ENCODE peak calls at places on chromosomes 12 and 14, in nine cellular contexts. T is WTC11, K is HepG2, E is A549, C is K562, Q is GM12878, J is SK-N-SH, F is HCT116, S is H1. X is an unnamed sample.

GRCh38 chr12:112149596-112149995 is 24.2 kb downstream of the TRAFD1 start:
- DNase-seq in E (no peak), C (no peak), Q (peak), T (no peak), J (no peak), F (no peak), K (no peak), S (no peak), X (no peak)

GRCh38 chr12:133256321-133256720 is 20.6 kb upstream of the ANHX start:
- DNase-seq in E (no peak), T (no peak), S (no peak), F (no peak), C (no peak), J (no peak), Q (no peak), K (no peak), X (no peak)

GRCh38 chr12:171743-172705 is 41.9 kb downstream of the SLC6A12 start:
- DNase-seq in E (no peak), C (peak), T (no peak), K (no peak), Q (no peak), F (no peak), J (peak), S (no peak), X (no peak)

GRCh38 chr12:121494093-121494787 is 86.6 kb downstream of the KDM2B start:
- DNase-seq in T (peak), S (peak), K (no peak), Q (no peak), C (peak), E (peak), J (peak), F (peak), X (peak)

GRCh38 chr14:22854963-22855724 is 16.4 kb upstream of the LRP10 start:
- DNase-seq in F (no peak), C (no peak), E (no peak), J (no peak), Q (no peak), S (no peak), T (no peak), K (peak), X (no peak)

GRCh38 chr14:58368951-58369350 is 26.8 kb upstream of the TOMM20L start:
- DNase-seq in Q (no peak), C (no peak), K (no peak), T (no peak), F (no peak), E (no peak), J (no peak), S (no peak), X (peak)

GRCh38 chr14:55772521-55772920 is 192.5 kb downstream of the KTN1 start:
- DNase-seq in E (no peak), J (no peak), F (no peak), S (no peak), T (no peak), Q (no peak), C (no peak), K (no peak), X (no peak)

GRCh38 chr14:92121670-92122350 is at the start of the genes CPSF2 and NDUFB1:
- DNase-seq in S (peak), K (peak), F (peak), C (peak), J (peak), Q (peak), T (peak), E (peak), X (peak)

GRCh38 chr12:41795910-41796309 is 348.8 kb downstream of the GXYLT1 start:
- DNase-seq in F (peak), K (no peak), J (peak), S (peak), Q (no peak), E (no peak), C (no peak), T (peak), X (peak)

GRCh38 chr14:70662080-70662479 is 20.4 kb downstream of the TTC9 start:
- DNase-seq in S (no peak), T (no peak), K (no peak), C (no peak), F (no peak), E (no peak), Q (no peak), J (no peak), X (no peak)

GRCh38 chr12:53327435-53328042 is 6.1 kb upstream of the AAAS start:
- DNase-seq in C (peak), T (no peak), S (no peak), Q (no peak), E (peak), K (no peak), F (no peak), J (peak), X (peak)

GRCh38 chr12:83676896-83677295 is 990.2 kb downstream of the TMTC2 start:
- DNase-seq in F (no peak), J (no peak), E (no peak), C (no peak), S (no peak), T (no peak), Q (no peak), K (no peak), X (no peak)

GRCh38 chr14:33647385-33647786 is 303.5 kb downstream of the EGLN3 start:
- DNase-seq in K (no peak), S (no peak), J (no peak), T (no peak), Q (no peak), C (no peak), F (no peak), E (no peak), X (peak)

GRCh38 chr12:14249368-14249767 is 116.1 kb upstream of the ATF7IP start:
- DNase-seq in K (peak), E (no peak), J (no peak), S (no peak), C (no peak), Q (no peak), F (peak), T (no peak), X (no peak)

GRCh38 chr14:92897922-92898599 is 24.9 kb upstream of the CHGA start:
- DNase-seq in Q (no peak), S (no peak), C (no peak), K (no peak), E (no peak), T (no peak), J (no peak), F (no peak), X (no peak)

DNA sequence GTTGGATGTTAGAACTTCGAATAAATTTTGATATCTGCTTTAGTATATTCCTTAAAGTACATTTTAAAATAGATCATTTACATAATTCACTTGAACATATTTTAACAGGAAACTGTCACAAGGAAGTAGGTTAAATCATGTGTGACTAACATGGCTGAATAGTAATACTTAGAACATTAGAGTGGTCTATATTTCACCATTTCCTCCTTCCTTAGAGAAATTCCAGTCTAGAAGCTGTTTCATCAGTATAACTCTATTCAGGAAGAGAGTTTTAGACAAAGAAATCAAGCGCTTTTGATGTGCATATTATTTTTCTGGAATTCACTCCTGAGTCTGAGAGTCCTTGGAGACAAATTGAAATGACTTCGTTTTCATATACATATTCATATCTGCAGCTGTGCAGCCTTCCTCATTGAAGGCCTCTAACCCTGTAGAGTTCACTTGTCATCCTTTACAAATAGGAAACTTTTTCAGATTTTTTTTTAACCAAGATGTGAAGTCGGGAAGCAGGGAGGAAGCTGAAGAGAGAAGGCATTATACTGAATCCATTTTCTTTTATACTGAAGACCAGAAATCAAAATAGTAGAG is 28.4 kb downstream of the IRAK3 start:
- DNase-seq in S (no peak), T (no peak), J (no peak), C (no peak), K (no peak), Q (no peak), E (no peak), F (no peak), X (peak)
- TF ChIP-seq MAX in S (no peak), T (no peak), J (no peak), C (no peak), K (no peak), Q (no peak), E (no peak), F (no peak), X (no peak)

GRCh38 chr12:64797156-64797555 is 27.3 kb upstream of the TBC1D30 start:
- DNase-seq in J (no peak), Q (no peak), K (peak), F (no peak), T (no peak), S (no peak), E (no peak), C (no peak), X (no peak)

GRCh38 chr12:64806173-64806572 is 18.3 kb upstream of the TBC1D30 start:
- DNase-seq in E (no peak), S (no peak), C (no peak), Q (no peak), T (no peak), K (no peak), F (no peak), J (no peak), X (no peak)

GRCh38 chr12:64800640-64801039 is 23.8 kb upstream of the TBC1D30 start:
- DNase-seq in S (no peak), E (no peak), C (no peak), F (no peak), J (no peak), Q (no peak), K (no peak), T (no peak), X (no peak)

GRCh38 chr12:64798165-64798564 is 26.3 kb upstream of the TBC1D30 start:
- DNase-seq in Q (no peak), C (no peak), J (no peak), S (no peak), E (no peak), T (no peak), K (no peak), F (no peak), X (no peak)

DNA sequence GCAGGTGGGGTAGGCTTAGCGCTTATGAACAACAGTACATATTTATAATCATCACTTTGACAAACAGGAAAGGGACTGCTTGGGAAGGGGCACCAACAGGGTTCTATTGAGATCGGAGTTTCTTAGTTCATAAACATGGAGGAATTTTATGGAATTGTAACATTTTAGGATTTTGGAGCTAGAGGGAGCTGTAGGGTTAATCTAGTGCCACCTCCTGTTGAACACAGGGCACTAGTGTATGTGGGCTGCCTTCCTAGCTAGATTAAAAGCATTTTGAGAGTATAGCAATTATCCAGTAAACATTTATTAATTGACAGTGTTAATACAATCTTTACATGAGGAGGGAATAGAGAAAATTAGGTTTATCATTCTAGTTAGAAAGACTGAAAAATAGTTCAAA is 23.1 kb upstream of the TBC1D30 start:
- DNase-seq in T (no peak), F (no peak), Q (no peak), K (no peak), S (no peak), C (peak), E (peak), J (peak), X (peak)
- TF ChIP-seq MAX in T (no peak), F (no peak), Q (no peak), K (no peak), S (no peak), C (no peak), E (no peak), J (no peak), X (no peak)

GRCh38 chr14:90581745-90582144 is 184.9 kb downstream of the CALM1 start:
- DNase-seq in J (no peak), E (no peak), K (no peak), C (no peak), T (no peak), S (no peak), F (no peak), Q (no peak), X (no peak)

GRCh38 chr14:90582166-90582565 is 185.3 kb downstream of the CALM1 start:
- DNase-seq in C (no peak), T (no peak), K (no peak), S (no peak), Q (no peak), E (no peak), J (no peak), F (no peak), X (no peak)

GRCh38 chr14:90579088-90579487 is 182.3 kb downstream of the CALM1 start:
- DNase-seq in C (no peak), Q (no peak), F (no peak), K (no peak), S (no peak), E (no peak), T (no peak), J (no peak), X (no peak)

GRCh38 chr14:90579816-90580215 is 183.0 kb downstream of the CALM1 start:
- DNase-seq in C (no peak), T (no peak), F (no peak), J (no peak), Q (no peak), E (no peak), S (no peak), K (no peak), X (no peak)

GRCh38 chr14:90580381-90581335 is 183.8 kb downstream of the CALM1 start:
- DNase-seq in S (no peak), Q (no peak), C (peak), E (no peak), F (no peak), K (no peak), T (no peak), J (peak), X (no peak)
- TF ChIP-seq MAX in S (no peak), Q (no peak), C (no peak), E (no peak), F (no peak), K (no peak), T (no peak), J (no peak), X (no peak)

GRCh38 chr14:100789460-100790417 is 36.2 kb upstream of the MEG3 start:
- DNase-seq in C (no peak), F (no peak), S (no peak), E (no peak), T (no peak), J (no peak), K (no peak), Q (no peak), X (no peak)
- TF ChIP-seq MAX in C (no peak), F (no peak), S (no peak), E (no peak), T (no peak), J (no peak), K (no peak), Q (no peak), X (no peak)

DNA sequence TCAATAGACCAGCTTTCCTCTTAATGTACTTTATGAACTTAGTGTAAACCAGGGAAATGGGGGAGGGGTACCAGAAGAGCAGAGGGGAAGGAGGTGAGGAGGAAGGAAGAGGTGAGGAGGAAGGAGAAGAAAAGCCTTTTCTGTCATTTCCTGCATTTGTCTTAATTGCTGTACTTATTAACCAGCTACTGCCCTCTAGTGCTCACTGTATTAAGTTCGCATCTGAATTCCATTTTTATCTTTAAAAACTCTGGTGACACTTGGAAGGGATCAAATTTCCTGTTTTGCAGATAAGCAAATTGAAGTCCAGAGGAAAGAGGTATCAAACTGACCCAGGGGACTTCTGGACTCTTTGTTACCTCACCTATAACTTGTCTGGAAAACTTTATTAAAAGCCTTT is 22.2 kb downstream of the MANSC1 start:
- DNase-seq in Q (peak), S (no peak), T (no peak), E (peak), K (peak), F (peak), J (peak), C (peak), X (peak)
- TF ChIP-seq MAX in Q (no peak), S (no peak), T (no peak), E (no peak), K (no peak), F (no peak), J (no peak), C (no peak), X (no peak)

GRCh38 chr12:3535431-3535841 is 44.4 kb downstream of the PRMT8 start:
- DNase-seq in K (no peak), Q (no peak), F (no peak), S (peak), T (no peak), E (no peak), J (no peak), C (no peak), X (no peak)

GRCh38 chr12:3538691-3539030 is 47.7 kb downstream of the PRMT8 start:
- DNase-seq in E (no peak), F (no peak), Q (no peak), C (no peak), T (no peak), J (no peak), S (no peak), K (no peak), X (no peak)

GRCh38 chr12:3536096-3536875 is 45.3 kb downstream of the PRMT8 start:
- DNase-seq in T (no peak), Q (no peak), C (no peak), J (no peak), K (no peak), E (no peak), S (peak), F (no peak), X (no peak)

GRCh38 chr12:3540387-3541320 is 49.7 kb downstream of the PRMT8 start:
- DNase-seq in T (no peak), K (no peak), E (no peak), Q (no peak), C (no peak), F (no peak), S (peak), J (no peak), X (no peak)

GRCh38 chr12:3537916-3538690 is 47.1 kb downstream of the PRMT8 start:
- DNase-seq in K (no peak), C (no peak), J (no peak), Q (no peak), S (peak), T (no peak), F (no peak), E (no peak), X (no peak)
- TF ChIP-seq MAX in K (no peak), C (no peak), J (no peak), Q (no peak), S (no peak), T (no peak), F (no peak), E (no peak), X (no peak)

DNA sequence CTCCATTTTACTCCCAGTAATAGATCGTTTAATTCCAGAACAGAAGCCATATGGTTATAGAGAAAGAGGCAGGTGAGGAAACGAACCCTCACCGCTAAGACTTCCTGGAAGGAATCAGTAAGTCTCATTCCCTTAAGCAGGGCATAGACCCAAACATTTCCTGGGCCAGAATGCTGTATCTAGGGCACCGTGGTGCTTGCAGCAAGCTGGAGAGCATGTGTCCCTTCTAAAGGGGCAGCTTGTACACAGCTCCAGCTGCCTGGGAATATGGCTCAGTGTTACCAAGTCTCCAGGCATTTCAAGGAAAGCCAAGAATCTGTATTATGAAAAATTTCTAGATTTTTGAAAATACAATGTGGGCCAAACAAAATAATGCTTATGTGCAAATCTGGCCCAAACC is 73.4 kb downstream of the PPM1H start:
- DNase-seq in T (no peak), Q (no peak), F (no peak), E (no peak), S (no peak), C (no peak), K (no peak), J (no peak), X (no peak)
- TF ChIP-seq MAX in T (no peak), Q (no peak), F (no peak), E (no peak), S (no peak), C (no peak), K (no peak), J (no peak), X (no peak)

X was measured in endothelial cell of umbilical vein.